ENCODE peak calls at places on chromosomes 12 and 14, in five cellular contexts. Y is nephron progenitor cell, B is pancreas, W is GM10248, P is mesothelial cell of epicardium. A is an unnamed sample.

GRCh38 chr14:35991356-35991755 is 165.2 kb downstream of the BRMS1L start:
- DNase-seq in Y (no peak), B (no peak), W (no peak), P (no peak), A (no peak)

GRCh38 chr12:88922816-88923215 is 342.5 kb upstream of the KITLG start:
- DNase-seq in Y (no peak), B (no peak), W (no peak), P (no peak), A (no peak)

GRCh38 chr12:6843118-6843902 is 2.6 kb downstream of the GNB3 start:
- DNase-seq in Y (no peak), B (no peak), W (no peak), P (no peak), A (peak)

GRCh38 chr12:116454950-116455447 is 104.2 kb upstream of the MAP1LC3B2 start:
- DNase-seq in Y (no peak), B (no peak), W (no peak), P (no peak), A (no peak)

GRCh38 chr12:22625671-22626251 is 790 bp downstream of the ETNK1 start:
- DNase-seq in Y (peak), B (no peak), W (peak), P (no peak), A (peak)

GRCh38 chr12:48863296-48863695 is 2.4 kb downstream of the RND1 start:
- DNase-seq in Y (no peak), B (no peak), W (no peak), P (no peak), A (no peak)

GRCh38 chr14:89027097-89027740 is 202.8 kb downstream of the TTC8 start:
- DNase-seq in Y (peak), B (peak), W (peak), P (peak), A (peak)

GRCh38 chr12:84492381-84492883 is 420.2 kb downstream of the SLC6A15 start:
- DNase-seq in Y (no peak), B (no peak), W (no peak), P (no peak), A (no peak)

GRCh38 chr12:58189030-58189429 is 247.7 kb downstream of the ATP23 start:
- DNase-seq in Y (no peak), B (no peak), W (no peak), P (no peak), A (no peak)

GRCh38 chr14:103738706-103739451 is 23.3 kb downstream of the ZFYVE21 start:
- DNase-seq in Y (no peak), B (peak), W (no peak), P (no peak), A (no peak)

GRCh38 chr12:120539303-120539702 is 5.1 kb downstream of the RNF10 start:
- DNase-seq in Y (no peak), B (no peak), W (no peak), P (no peak), A (no peak)

GRCh38 chr12:91630118-91630517 is 447.5 kb upstream of the DCN start:
- DNase-seq in Y (no peak), B (no peak), W (no peak), P (no peak), A (no peak)

GRCh38 chr12:130700492-130701401 is 15.4 kb downstream of the RIMBP2 start:
- DNase-seq in Y (no peak), B (no peak), W (no peak), P (no peak), A (no peak)

GRCh38 chr12:124497658-124498057 is 69.8 kb downstream of the NCOR2 start:
- DNase-seq in Y (no peak), B (peak), W (no peak), P (no peak), A (no peak)

GRCh38 chr12:79422060-79422812 is 268.5 kb downstream of the PAWR start:
- DNase-seq in Y (no peak), B (no peak), W (no peak), P (no peak), A (no peak)

GRCh38 chr12:56679834-56680575 is 8.1 kb downstream of the PTGES3 start:
- DNase-seq in Y (no peak), B (no peak), W (no peak), P (no peak), A (no peak)

GRCh38 chr14:67853748-67854147 is 34.2 kb downstream of the RAD51B start:
- DNase-seq in Y (no peak), B (no peak), W (no peak), P (no peak), A (no peak)

GRCh38 chr12:5525783-5526367 is 94.0 kb downstream of the NTF3 start:
- DNase-seq in Y (no peak), B (no peak), W (no peak), P (no peak), A (no peak)

GRCh38 chr14:104595911-104596450 is 8.6 kb downstream of the TMEM179 start:
- DNase-seq in Y (no peak), B (no peak), W (no peak), P (no peak), A (no peak)

GRCh38 chr14:90060312-90060964 is 1.4 kb upstream of the KCNK13 start:
- DNase-seq in Y (peak), B (peak), W (peak), P (no peak), A (peak)

GRCh38 chr12:53102883-53103807 is at the start of gene SOAT2:
- DNase-seq in Y (no peak), B (no peak), W (no peak), P (no peak), A (no peak)

GRCh38 chr14:65237956-65238355 is 135.6 kb upstream of the MAX start:
- DNase-seq in Y (no peak), B (no peak), W (no peak), P (no peak), A (peak)

GRCh38 chr12:112716099-112717093 is 75.2 kb upstream of the RPH3A start:
- DNase-seq in Y (peak), B (no peak), W (no peak), P (no peak), A (peak)

GRCh38 chr12:30811966-30812365 is 57.2 kb upstream of the CAPRIN2 start:
- DNase-seq in Y (no peak), B (no peak), W (no peak), P (no peak), A (no peak)

GRCh38 chr12:52682938-52683574 is 2.8 kb upstream of the KRT1 start:
- DNase-seq in Y (no peak), B (no peak), W (no peak), P (no peak), A (no peak)

GRCh38 chr14:91885113-91885712 is 17.9 kb upstream of the TC2N start:
- DNase-seq in Y (no peak), B (no peak), W (no peak), P (no peak), A (no peak)

GRCh38 chr12:121345151-121345810 is 6.9 kb downstream of the ANAPC5 start:
- DNase-seq in Y (no peak), B (no peak), W (no peak), P (no peak), A (peak)

GRCh38 chr12:17949558-17950141 is 140.3 kb downstream of the RERGL start:
- DNase-seq in Y (no peak), B (no peak), W (no peak), P (no peak), A (no peak)

GRCh38 chr12:128790653-128791373 is 32.9 kb downstream of the SLC15A4 start:
- DNase-seq in Y (no peak), B (no peak), W (no peak), P (no peak), A (no peak)

GRCh38 chr14:72904840-72905561 is 11.1 kb upstream of the DPF3 start:
- DNase-seq in Y (peak), B (peak), W (peak), P (no peak), A (peak)

GRCh38 chr12:76947270-76947669 is 68.5 kb upstream of the CSRP2 start:
- DNase-seq in Y (no peak), B (no peak), W (no peak), P (no peak), A (no peak)

GRCh38 chr14:70808402-70809237 is 693 bp downstream of the MAP3K9 start:
- DNase-seq in Y (peak), B (peak), W (peak), P (peak), A (peak)

GRCh38 chr14:69069020-69069421 is 83.9 kb downstream of the DCAF5 start:
- DNase-seq in Y (no peak), B (no peak), W (no peak), P (no peak), A (no peak)

GRCh38 chr12:115474525-115475353 is 790.8 kb upstream of the TBX3 start:
- DNase-seq in Y (no peak), B (no peak), W (no peak), P (no peak), A (no peak)

GRCh38 chr12:21065845-21066244 is 65.1 kb upstream of the SLCO1B1 start:
- DNase-seq in Y (no peak), B (peak), W (no peak), P (no peak), A (peak)
- TF ChIP-seq CTCF in Y (peak), B (peak), W (peak), P (no peak), A (no peak)

DNA sequence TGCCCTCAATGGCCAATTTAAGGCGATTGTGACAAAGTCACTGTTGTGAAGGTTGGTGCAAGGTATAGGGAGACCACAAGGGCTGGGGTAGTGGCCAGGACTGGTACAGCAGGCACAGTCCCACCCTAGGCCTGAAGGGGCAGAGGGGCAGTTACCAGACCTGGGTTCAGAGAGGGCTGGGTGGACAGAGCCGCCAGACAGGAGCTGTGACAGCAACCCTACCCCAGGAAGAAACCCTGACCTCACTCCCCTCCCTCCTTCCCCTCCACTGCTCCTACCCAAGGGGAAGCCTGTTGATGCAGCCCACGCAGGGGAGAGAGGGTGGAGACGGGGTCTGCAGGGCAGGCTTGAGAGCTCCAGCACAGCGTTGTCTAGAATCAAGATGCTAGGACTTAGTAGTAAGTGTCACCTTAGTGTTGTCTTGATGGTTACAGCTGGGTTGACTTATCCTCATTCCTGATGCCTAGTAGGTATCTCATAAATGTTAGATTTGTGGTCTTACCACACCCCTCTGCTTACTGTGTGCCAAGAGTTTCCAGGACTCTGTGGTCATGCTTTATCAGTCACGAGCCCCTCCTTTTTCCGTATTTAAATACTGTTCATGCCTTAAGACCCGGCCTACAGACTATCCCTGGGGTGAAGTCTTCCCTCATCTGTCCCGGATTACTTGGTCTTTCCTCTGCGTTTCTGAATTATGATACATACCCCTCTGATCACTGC is 14.4 kb downstream of the EML1 start:
- DNase-seq in Y (no peak), B (no peak), W (no peak), P (no peak), A (no peak)
- TF ChIP-seq CTCF in Y (peak), B (no peak), W (no peak), P (no peak), A (no peak)

GRCh38 chr14:96039633-96040311 is 610 bp downstream of the C14orf132 start:
- DNase-seq in Y (peak), B (peak), W (no peak), P (no peak), A (no peak)
- TF ChIP-seq CTCF in Y (peak), B (no peak), W (peak), P (no peak), A (no peak)

GRCh38 chr12:105935106-105935505 is 203.6 kb downstream of the NUAK1 start:
- DNase-seq in Y (no peak), B (no peak), W (no peak), P (no peak), A (no peak)
- TF ChIP-seq CTCF in Y (no peak), B (no peak), W (no peak), P (no peak), A (no peak)

DNA sequence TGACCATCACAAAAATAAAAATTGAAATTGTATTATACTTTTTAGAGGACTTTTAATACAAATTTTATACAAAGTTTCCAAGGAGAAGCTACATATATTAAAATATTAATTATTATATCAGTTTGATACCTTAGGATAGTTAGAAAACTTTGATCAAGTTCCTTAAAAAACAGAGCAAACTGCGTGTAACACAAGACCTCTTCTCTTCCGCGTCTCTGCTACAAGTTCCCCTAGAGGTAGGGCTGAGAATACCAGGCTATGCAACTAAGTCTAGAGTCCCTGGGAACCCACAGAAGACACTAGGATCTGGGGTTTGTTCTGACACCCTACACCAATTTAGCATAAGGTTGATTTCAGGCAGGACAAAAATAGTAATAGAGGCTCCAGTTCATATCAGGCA is 319.0 kb downstream of the FOXG1 start:
- DNase-seq in Y (no peak), B (no peak), W (no peak), P (no peak), A (peak)
- TF ChIP-seq CTCF in Y (peak), B (no peak), W (no peak), P (no peak), A (no peak)

DNA sequence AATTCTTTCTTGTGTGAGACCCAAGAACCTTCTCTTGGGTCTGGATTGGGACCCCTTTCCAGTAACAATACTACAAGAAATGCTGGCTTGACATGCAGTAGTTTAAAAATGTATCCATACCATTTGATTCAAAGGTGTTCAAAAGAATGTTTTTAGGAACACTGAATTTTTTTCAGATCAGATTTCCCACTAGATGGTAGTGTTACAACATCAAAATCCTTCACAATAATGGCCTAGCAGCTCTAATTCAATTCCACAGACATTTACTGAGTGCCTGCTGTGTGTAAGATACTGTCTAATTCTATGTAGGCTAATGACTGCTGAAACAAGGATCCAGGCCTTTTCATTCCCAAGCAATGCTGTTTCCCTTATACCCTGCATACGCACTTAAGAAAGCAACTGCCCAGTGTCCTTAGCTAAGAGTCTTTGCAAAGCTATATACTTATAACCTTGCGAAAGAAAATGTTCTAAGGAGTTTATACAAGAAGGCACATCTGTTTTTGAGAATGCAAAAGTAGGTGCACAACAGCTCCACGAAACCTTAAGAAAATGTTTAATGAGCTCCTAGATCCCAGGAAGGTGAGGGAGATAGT is 50.7 kb upstream of the PKP2 start:
- DNase-seq in Y (no peak), B (no peak), W (no peak), P (no peak), A (no peak)
- TF ChIP-seq CTCF in Y (no peak), B (no peak), W (no peak), P (no peak), A (no peak)